ENCODE peak calls at places on chromosomes 7 and 10, in four cellular contexts. J is activated T-helper 1 cell treated with anti-CD3 and anti-CD28 coated beads, Interleukin-12 subunit alpha, Interleukin-12 subunit beta, Interleukin-2, Interleukin-4 antibody, amounts not matched to agents 30 ng/mL and 10 ng/mL and 1 ng/mL, durations not matched to agents 14 hours and 24 hours and 36 hours; M is nephron progenitor cell; X is omental fat pad. S is an unnamed sample.

GRCh38 chr10:50604049-50604640 is 19.6 kb downstream of the SGMS1 start:
- DNase-seq in J (no peak), X (no peak), M (no peak), S (no peak)

GRCh38 chr7:158816995-158817394 is 12.3 kb downstream of the ESYT2 start:
- DNase-seq in M (no peak), J (no peak), X (no peak), S (no peak)

GRCh38 chr7:74718336-74718735 is 55.5 kb upstream of the NCF1 start:
- DNase-seq in M (no peak), J (no peak), X (no peak), S (no peak)

GRCh38 chr7:83162402-83163256 is at the start of gene PCLO:
- DNase-seq in M (peak), J (peak), X (peak), S (peak)

GRCh38 chr7:1234794-1235500 is 2.3 kb downstream of the UNCX start:
- DNase-seq in M (peak), J (no peak), X (no peak), S (no peak)

GRCh38 chr10:132558516-132559413 is 21.2 kb downstream of the INPP5A start:
- DNase-seq in X (no peak), J (no peak), M (no peak), S (no peak)

GRCh38 chr7:966291-967069 is 8.9 kb downstream of the COX19 start:
- DNase-seq in X (no peak), J (no peak), M (no peak), S (no peak)

GRCh38 chr10:3876563-3876962 is 91.6 kb upstream of the KLF6 start:
- DNase-seq in M (no peak), X (no peak), J (no peak), S (no peak)

GRCh38 chr7:33210958-33211357 is 81.6 kb downstream of the BBS9 start:
- DNase-seq in J (no peak), X (no peak), M (no peak), S (no peak)

GRCh38 chr10:12401466-12401865 is 52.1 kb downstream of the CAMK1D start:
- DNase-seq in M (no peak), J (no peak), X (no peak), S (no peak)

GRCh38 chr10:118842826-118843624 is 88.3 kb upstream of the CACUL1 start:
- DNase-seq in X (no peak), M (no peak), J (no peak), S (no peak)

GRCh38 chr7:22305706-22306105 is 51.2 kb downstream of the RAPGEF5 start:
- DNase-seq in X (no peak), M (no peak), J (no peak), S (no peak)

GRCh38 chr7:44145969-44146897 is 5.1 kb upstream of the MYL7 start:
- DNase-seq in J (peak), X (peak), M (peak), S (peak)

GRCh38 chr7:82674319-82674718 is 230.7 kb upstream of the CACNA2D1 start:
- DNase-seq in J (no peak), M (no peak), X (no peak), S (no peak)

S was measured in ascending aorta.